ENCODE peak calls at places on chromosomes 3 and 15, in nine cellular contexts. D is GM23248, Y is GM23338, W is HCT116, G is hepatocyte, I is MM.1S, R is neural progenitor cell, K is PC-3, Z is SK-N-SH. B is an unnamed sample.

GRCh38 chr3:23916886-23917815 is at the start of the genes NKIRAS1 and RPL15:
- DNase-seq in R (peak), Y (peak), W (peak), Z (peak), D (peak), K (peak), I (peak), G (peak), B (peak)

GRCh38 chr15:78915341-78916087 is 29.3 kb downstream of the CTSH start:
- DNase-seq in Z (no peak), G (no peak), K (no peak), W (no peak), D (peak), R (no peak), Y (no peak), I (no peak), B (no peak)

GRCh38 chr15:99735868-99736267 is 2.6 kb upstream of the LYSMD4 start:
- DNase-seq in D (no peak), K (no peak), I (no peak), W (no peak), R (no peak), G (no peak), Y (no peak), Z (no peak), B (no peak)

GRCh38 chr15:98647026-98647773 is 1.1 kb upstream of the IGF1R start:
- DNase-seq in G (peak), W (peak), R (peak), K (peak), D (peak), Z (peak), Y (peak), I (peak), B (peak)

GRCh38 chr3:120652896-120653545 is 29.0 kb downstream of the HGD start:
- DNase-seq in I (no peak), D (no peak), R (no peak), W (no peak), K (no peak), Y (no peak), G (no peak), Z (no peak), B (no peak)

GRCh38 chr3:57557088-57557537 is 1.0 kb downstream of the PDE12 start:
- DNase-seq in Y (peak), K (peak), I (peak), Z (peak), R (peak), G (peak), W (no peak), D (peak), B (peak)

GRCh38 chr15:43204016-43204901 is 16.6 kb downstream of the EPB42 start:
- DNase-seq in Y (peak), D (peak), R (peak), G (peak), Z (peak), I (peak), K (peak), W (peak), B (peak)

GRCh38 chr3:8658326-8659212 is 14.0 kb upstream of the SSUH2 start:
- DNase-seq in Z (peak), D (no peak), W (no peak), I (peak), G (peak), R (no peak), Y (no peak), K (peak), B (peak)

GRCh38 chr3:193863657-193864323 is 270.8 kb downstream of the OPA1 start:
- DNase-seq in W (no peak), G (no peak), K (no peak), R (no peak), D (no peak), Z (no peak), I (no peak), Y (no peak), B (no peak)

GRCh38 chr3:106071306-106071705 is 202.5 kb upstream of the CBLB start:
- DNase-seq in W (no peak), R (no peak), Z (no peak), G (no peak), D (no peak), I (no peak), K (peak), Y (no peak), B (no peak)

GRCh38 chr3:27094721-27095120 is 274.5 kb downstream of the NEK10 start:
- DNase-seq in I (peak), G (no peak), Z (no peak), R (no peak), W (no peak), K (no peak), Y (no peak), D (no peak), B (no peak)

GRCh38 chr3:154776549-154777230 is 303.4 kb upstream of the MME start:
- DNase-seq in G (no peak), Z (no peak), W (no peak), K (no peak), I (no peak), Y (no peak), R (no peak), D (no peak), B (no peak)

GRCh38 chr3:183515968-183516851 is 39.3 kb downstream of the KLHL6 start:
- DNase-seq in Z (no peak), D (no peak), G (no peak), W (no peak), K (no peak), Y (peak), R (no peak), I (peak), B (peak)

GRCh38 chr3:128426128-128426921 is 40.4 kb downstream of the DNAJB8 start:
- DNase-seq in D (peak), Z (peak), G (peak), W (no peak), R (peak), K (peak), I (peak), Y (peak), B (peak)

GRCh38 chr15:80804970-80805495 is 25.9 kb downstream of the CEMIP start:
- DNase-seq in Z (no peak), G (peak), K (peak), D (no peak), I (no peak), R (no peak), W (no peak), Y (peak), B (no peak)

GRCh38 chr3:50600841-50601591 is 10.6 kb downstream of the CISH start:
- DNase-seq in Z (peak), I (no peak), K (peak), Y (peak), R (no peak), G (peak), W (peak), D (peak), B (no peak)

GRCh38 chr3:187616307-187616939 is 53.8 kb downstream of the SST start:
- DNase-seq in W (peak), G (peak), K (peak), I (peak), Y (peak), Z (peak), D (peak), R (peak), B (peak)

GRCh38 chr15:99568548-99569352 is 3.0 kb downstream of the MEF2A start:
- DNase-seq in D (peak), W (no peak), Y (peak), I (no peak), Z (no peak), R (no peak), G (no peak), K (no peak), B (no peak)

GRCh38 chr15:32659340-32659831 is 17.9 kb downstream of the SCG5 start:
- DNase-seq in K (peak), Z (peak), Y (no peak), D (peak), W (no peak), G (no peak), R (no peak), I (no peak), B (no peak)

GRCh38 chr15:87562203-87562602 is 694.3 kb downstream of the NTRK3 start:
- DNase-seq in Y (peak), Z (no peak), W (no peak), K (no peak), I (no peak), R (no peak), D (no peak), G (no peak), B (no peak)

GRCh38 chr3:11431319-11431718 is 159.1 kb downstream of the ATG7 start:
- DNase-seq in K (no peak), G (no peak), R (no peak), Z (no peak), I (no peak), D (no peak), Y (no peak), W (no peak), B (no peak)

GRCh38 chr3:143158549-143158988 is 39.0 kb downstream of the CHST2 start:
- DNase-seq in Y (no peak), R (no peak), Z (no peak), D (peak), G (no peak), I (no peak), K (no peak), W (no peak), B (no peak)

GRCh38 chr15:32683906-32684584 is 33.8 kb upstream of the GREM1 start:
- DNase-seq in K (peak), R (no peak), D (peak), Y (no peak), G (no peak), Z (no peak), I (no peak), W (no peak), B (no peak)

GRCh38 chr3:138879541-138880380 is 45.0 kb upstream of the PIK3CB start:
- DNase-seq in G (peak), W (no peak), Y (peak), R (no peak), Z (no peak), K (no peak), I (no peak), D (no peak), B (no peak)

GRCh38 chr15:38002883-38003477 is 68.5 kb downstream of the TMCO5A start:
- DNase-seq in D (peak), Z (no peak), W (peak), Y (peak), G (peak), R (peak), K (peak), I (peak), B (peak)

GRCh38 chr15:100721758-100722550 is 119.6 kb downstream of the ASB7 start:
- DNase-seq in Y (no peak), G (peak), R (no peak), Z (no peak), W (peak), I (no peak), D (peak), K (peak), B (no peak)

GRCh38 chr3:133965033-133965570 is 64.6 kb downstream of the SLCO2A1 start:
- DNase-seq in Y (no peak), I (no peak), W (no peak), G (no peak), K (no peak), Z (no peak), R (no peak), D (peak), B (no peak)

GRCh38 chr15:90465930-90466567 is 63.7 kb upstream of the CRTC3 start:
- DNase-seq in R (no peak), G (no peak), I (no peak), W (no peak), D (peak), Z (no peak), Y (no peak), K (peak), B (no peak)

GRCh38 chr15:65094294-65094995 is 17.9 kb downstream of the KBTBD13 start:
- DNase-seq in Z (peak), G (no peak), D (no peak), K (no peak), R (no peak), I (no peak), Y (no peak), W (no peak), B (no peak)
- TF ChIP-seq EZH2phosphoT487 in Z (no peak), G (no peak), D (no peak), K (no peak), R (no peak), I (no peak), Y (no peak), W (no peak), B (no peak)

GRCh38 chr15:44584162-44584749 is 47.3 kb downstream of the EIF3J start:
- DNase-seq in R (peak), D (peak), K (peak), I (peak), G (peak), Y (peak), Z (peak), W (peak), B (peak)
- TF ChIP-seq EZH2phosphoT487 in R (no peak), D (no peak), K (no peak), I (no peak), G (no peak), Y (no peak), Z (no peak), W (no peak), B (no peak)

GRCh38 chr3:169661567-169662214 is 1.8 kb downstream of the MECOM start:
- DNase-seq in K (peak), D (peak), Z (peak), G (peak), R (peak), I (peak), W (no peak), Y (peak), B (peak)
- TF ChIP-seq EZH2phosphoT487 in K (no peak), D (no peak), Z (no peak), G (no peak), R (peak), I (no peak), W (no peak), Y (no peak), B (no peak)

GRCh38 chr3:99419111-99419510 is 219.3 kb upstream of the COL8A1 start:
- DNase-seq in W (no peak), Y (no peak), Z (no peak), I (no peak), K (no peak), G (no peak), D (peak), R (no peak), B (no peak)
- TF ChIP-seq EZH2phosphoT487 in W (no peak), Y (no peak), Z (no peak), I (no peak), K (no peak), G (no peak), D (no peak), R (no peak), B (no peak)

GRCh38 chr3:175713263-175713662 is 854.1 kb downstream of the NAALADL2 start:
- DNase-seq in W (no peak), D (peak), K (no peak), I (no peak), Z (no peak), R (no peak), G (no peak), Y (no peak), B (no peak)
- TF ChIP-seq EZH2phosphoT487 in W (no peak), D (no peak), K (no peak), I (no peak), Z (no peak), R (no peak), G (no peak), Y (no peak), B (no peak)

DNA sequence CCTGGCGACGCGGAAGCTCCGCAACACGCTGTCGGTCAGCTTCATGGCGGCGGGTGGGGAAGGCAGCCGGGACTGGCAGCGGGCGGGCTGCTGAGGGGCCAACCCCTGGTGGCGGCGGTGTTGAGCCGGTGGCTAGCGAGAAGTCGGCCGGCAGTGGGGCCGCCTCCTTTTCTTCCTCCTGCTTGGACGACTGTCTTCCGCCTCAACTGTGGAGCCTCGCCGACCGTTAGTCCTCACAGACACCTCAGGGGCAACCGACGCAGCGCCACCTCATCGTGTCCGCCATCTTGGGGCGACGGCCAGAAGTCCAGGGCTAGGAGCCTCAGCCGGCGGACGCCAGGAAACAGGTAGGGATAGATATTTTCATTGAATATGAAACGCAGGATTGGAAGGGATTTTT is 875.1 kb downstream of the NSUN3 start:
- DNase-seq in Y (no peak), I (no peak), D (no peak), W (no peak), R (no peak), Z (no peak), K (no peak), G (no peak), B (no peak)
- TF ChIP-seq EZH2phosphoT487 in Y (no peak), I (no peak), D (no peak), W (no peak), R (no peak), Z (no peak), K (no peak), G (no peak), B (no peak)

GRCh38 chr3:177443469-177443868 is 246.2 kb upstream of the TBL1XR1 start:
- DNase-seq in W (peak), I (no peak), R (no peak), Z (no peak), Y (no peak), D (peak), K (peak), G (peak), B (no peak)
- TF ChIP-seq EZH2phosphoT487 in W (no peak), I (no peak), R (no peak), Z (no peak), Y (no peak), D (no peak), K (no peak), G (no peak), B (no peak)